ENCODE peak calls at places on chromosomes 6 and 20, in four cellular contexts. X, V, F and B are unnamed samples.

GRCh38 chr20:49323622-49324238 is 45.9 kb upstream of the ZNFX1 start:
- DNase-seq in X (peak), V (peak), F (no peak), B (no peak)

GRCh38 chr6:42409582-42409981 is 42.1 kb downstream of the TRERF1 start:
- DNase-seq in X (no peak), V (no peak), F (no peak), B (no peak)

GRCh38 chr20:44702776-44703175 is 12.4 kb upstream of the CCN5 start:
- DNase-seq in X (peak), V (peak), F (peak), B (no peak)

GRCh38 chr6:113591896-113592827 is 265.0 kb upstream of the MARCKS start:
- DNase-seq in X (peak), V (no peak), F (no peak), B (no peak)

GRCh38 chr20:49775229-49775693 is 37.4 kb upstream of the SLC9A8 start:
- DNase-seq in X (peak), V (no peak), F (peak), B (no peak)

GRCh38 chr6:143675946-143676345 is 1.8 kb upstream of the PHACTR2 start:
- DNase-seq in X (peak), V (no peak), F (no peak), B (no peak)

GRCh38 chr6:128400875-128401274 is 119.5 kb downstream of the PTPRK start:
- DNase-seq in X (no peak), V (no peak), F (no peak), B (no peak)

GRCh38 chr6:81023007-81023582 is 729.4 kb downstream of the TENT5A start:
- DNase-seq in X (peak), V (no peak), F (no peak), B (no peak)

GRCh38 chr20:32359633-32360332 is 1.7 kb downstream of the ASXL1 start:
- DNase-seq in X (peak), V (no peak), F (no peak), B (no peak)

GRCh38 chr6:118216751-118217150 is 309.7 kb downstream of the SLC35F1 start:
- DNase-seq in X (no peak), V (no peak), F (no peak), B (no peak)

GRCh38 chr6:158057213-158057987 is 75.7 kb downstream of the SYNJ2 start:
- DNase-seq in X (peak), V (peak), F (no peak), B (peak)

GRCh38 chr6:40642837-40643236 is 55.7 kb upstream of the LRFN2 start:
- DNase-seq in X (no peak), V (no peak), F (no peak), B (no peak)

GRCh38 chr6:40645043-40645442 is 57.9 kb upstream of the LRFN2 start:
- DNase-seq in X (no peak), V (no peak), F (no peak), B (no peak)

GRCh38 chr6:40642190-40642589 is 55.0 kb upstream of the LRFN2 start:
- DNase-seq in X (no peak), V (no peak), F (no peak), B (no peak)

DNA sequence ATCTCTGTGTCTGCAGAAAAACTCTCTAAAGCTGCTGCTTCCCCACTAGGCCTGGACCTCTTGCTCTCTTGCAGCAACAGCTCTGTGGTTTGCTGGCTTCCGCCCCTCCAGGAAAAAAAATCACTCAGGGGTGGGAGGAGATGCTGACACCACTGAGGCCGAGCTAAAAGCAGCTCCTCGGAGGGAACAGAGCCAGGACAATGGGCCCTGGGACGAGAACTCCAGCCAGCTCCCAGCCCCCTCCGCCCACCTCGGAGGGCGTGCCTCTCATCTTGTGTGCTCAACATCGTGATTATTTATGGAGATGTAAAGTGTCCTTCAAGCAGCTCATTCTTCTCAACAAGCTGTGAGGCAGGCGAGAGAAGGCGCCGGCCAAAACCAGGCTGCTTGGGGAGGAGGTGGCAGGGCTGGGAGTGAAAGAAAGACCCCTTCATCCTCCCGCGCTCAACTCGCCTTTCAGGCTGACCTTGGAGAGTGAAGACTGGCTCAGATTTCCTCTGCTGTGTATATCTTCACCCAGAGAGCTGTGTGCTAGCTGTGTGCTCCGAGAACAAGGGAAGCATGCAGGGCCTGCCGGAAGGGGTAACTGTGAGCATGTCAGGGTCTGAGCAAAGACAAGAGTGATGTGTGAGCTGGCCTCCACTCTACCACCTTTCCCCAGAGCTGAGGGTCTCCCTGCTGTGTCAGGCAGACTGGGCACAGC is 53.6 kb upstream of the LRFN2 start:
- DNase-seq in X (no peak), V (no peak), F (peak), B (no peak)
- H3K4me3 ChIP-seq in X (no peak), V (no peak), F (no peak), B (no peak)

DNA sequence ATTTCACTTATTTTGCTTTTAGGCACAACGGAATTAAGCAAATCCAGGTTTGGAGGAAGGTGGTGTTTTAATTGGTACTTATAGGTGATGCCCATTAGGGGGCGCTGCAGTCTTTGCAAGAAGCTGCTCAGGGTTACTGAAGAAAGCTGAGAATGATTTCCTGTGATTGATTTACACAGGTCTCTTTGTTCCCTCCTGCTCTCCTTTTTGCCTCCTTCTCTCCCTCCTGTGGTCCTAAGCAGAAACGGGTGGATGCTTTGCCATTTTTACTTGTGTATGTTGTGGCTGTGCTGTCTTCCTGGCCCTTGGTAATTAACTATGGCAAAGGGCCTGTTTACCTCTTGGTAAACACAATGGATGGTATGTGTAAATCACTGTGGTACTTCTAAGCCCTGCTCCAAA is 97.8 kb downstream of the ANKS1A start:
- DNase-seq in X (peak), V (peak), F (peak), B (no peak)
- TF ChIP-seq CTCF in X (peak), V (peak), F (peak), B (peak)

GRCh38 chr20:13219327-13220193 is 1.5 kb upstream of the ISM1 start:
- DNase-seq in X (no peak), V (no peak), F (no peak), B (no peak)
- H3K4me3 ChIP-seq in X (no peak), V (peak), F (peak), B (no peak)

DNA sequence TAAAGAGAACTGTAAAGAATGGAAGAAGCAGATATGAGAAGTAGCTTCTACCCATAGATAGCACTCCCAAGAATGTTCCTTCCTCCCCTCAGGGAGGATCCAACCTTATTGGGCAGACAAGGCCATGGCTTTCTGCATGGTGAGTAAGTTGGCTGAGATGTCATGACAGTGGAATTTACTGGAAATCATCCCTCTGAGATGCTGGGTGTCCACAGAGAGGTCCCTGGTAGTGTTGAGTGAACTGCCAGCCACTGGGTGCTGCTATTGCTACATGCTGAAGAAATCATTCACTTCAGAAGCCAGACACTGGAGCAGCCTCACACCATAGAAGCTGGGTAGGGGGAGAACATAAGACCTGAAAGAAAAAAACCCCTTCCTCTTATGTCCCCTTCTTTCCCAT is 46.4 kb upstream of the FERMT1 start:
- DNase-seq in X (peak), V (no peak), F (no peak), B (no peak)
- TF ChIP-seq CTCF in X (peak), V (no peak), F (no peak), B (no peak)

GRCh38 chr20:20820104-20820503 is 107.7 kb upstream of the RALGAPA2 start:
- DNase-seq in X (no peak), V (no peak), F (no peak), B (no peak)

GRCh38 chr20:20816969-20817368 is 104.5 kb upstream of the RALGAPA2 start:
- DNase-seq in X (no peak), V (no peak), F (no peak), B (no peak)

GRCh38 chr20:20812141-20812540 is 99.7 kb upstream of the RALGAPA2 start:
- DNase-seq in X (no peak), V (no peak), F (no peak), B (no peak)

GRCh38 chr20:20815711-20816455 is 103.4 kb upstream of the RALGAPA2 start:
- DNase-seq in X (no peak), V (no peak), F (no peak), B (no peak)

DNA sequence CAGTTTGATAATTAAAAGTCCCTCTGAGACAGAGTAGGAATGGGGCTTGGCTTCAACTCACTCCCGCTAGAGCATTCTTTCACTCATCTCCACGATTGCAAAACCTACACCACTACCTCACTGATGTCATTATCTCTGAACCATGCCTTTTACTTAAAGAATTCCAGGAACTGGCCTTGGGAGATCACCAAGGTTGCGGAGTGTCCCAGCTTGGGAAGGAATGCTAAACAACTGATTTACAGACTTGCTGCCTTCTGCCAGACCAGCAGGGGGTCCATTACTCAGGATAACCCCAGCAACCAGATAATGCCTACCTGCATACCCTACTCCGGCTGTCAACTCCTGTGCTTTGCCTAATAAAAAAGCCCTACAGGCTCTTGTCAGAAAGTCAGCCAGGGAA is 102.2 kb upstream of the RALGAPA2 start:
- DNase-seq in X (no peak), V (no peak), F (no peak), B (no peak)
- H3K4me3 ChIP-seq in X (no peak), V (no peak), F (no peak), B (no peak)

DNA sequence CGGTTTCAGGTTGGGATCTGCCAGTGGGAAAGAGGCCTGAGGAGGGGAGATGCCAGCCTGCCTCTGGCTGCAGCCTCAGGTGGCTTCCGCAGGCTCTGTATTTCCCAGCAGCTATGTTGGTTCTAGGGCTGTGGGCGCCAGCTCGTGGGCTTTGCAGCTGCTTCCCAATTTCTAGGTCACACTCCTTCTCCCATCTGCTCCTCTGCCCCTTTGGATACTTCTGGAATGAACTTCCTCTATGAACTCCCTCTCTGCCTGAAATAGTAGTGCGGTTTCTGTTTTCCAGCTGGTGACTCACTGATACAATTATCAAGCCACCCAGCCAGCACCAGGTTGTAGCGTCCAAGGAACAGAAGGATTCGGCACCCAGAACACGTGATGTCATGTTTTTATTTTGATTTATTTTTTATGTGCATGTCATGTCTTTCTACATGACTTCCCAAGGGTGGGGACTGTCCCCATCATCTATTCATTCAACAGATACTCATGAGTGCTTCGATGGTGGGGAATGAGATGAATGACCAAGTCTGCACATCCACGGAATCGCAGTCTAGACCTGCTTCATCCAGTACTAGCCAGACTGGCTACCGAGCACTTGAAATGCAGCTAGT is 38.0 kb downstream of the TGM2 start:
- DNase-seq in X (peak), V (no peak), F (peak), B (no peak)
- TF ChIP-seq CTCF in X (no peak), V (no peak), F (no peak), B (no peak)

GRCh38 chr6:30829016-30829415 is 55.3 kb upstream of the DDR1 start:
- DNase-seq in X (no peak), V (no peak), F (no peak), B (no peak)

GRCh38 chr6:30832864-30833263 is 51.5 kb upstream of the DDR1 start:
- DNase-seq in X (no peak), V (no peak), F (no peak), B (no peak)

GRCh38 chr6:30829639-30830250 is 54.6 kb upstream of the DDR1 start:
- DNase-seq in X (no peak), V (no peak), F (no peak), B (no peak)

GRCh38 chr6:30828027-30828962 is 56.0 kb upstream of the DDR1 start:
- DNase-seq in X (peak), V (peak), F (peak), B (peak)

DNA sequence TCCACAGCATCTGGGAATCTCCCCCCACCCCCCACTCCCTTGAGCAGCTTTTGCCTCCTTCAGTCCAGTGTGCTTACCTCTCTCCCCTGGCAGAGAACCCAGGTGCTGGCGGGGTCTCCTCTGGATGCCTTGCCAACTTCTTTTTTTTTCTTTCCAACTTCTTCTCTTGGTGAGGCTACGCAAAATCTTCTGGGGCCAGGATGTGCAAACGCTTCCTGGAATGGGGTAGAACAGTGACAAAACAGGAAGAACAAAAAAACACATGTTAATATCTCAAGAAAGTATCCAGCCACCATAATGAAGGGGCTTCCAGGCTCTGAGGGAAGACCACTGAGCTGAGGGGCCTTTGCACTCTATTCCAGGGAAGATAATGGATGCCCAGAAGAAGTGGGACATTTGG is 53.9 kb upstream of the DDR1 start:
- DNase-seq in X (no peak), V (no peak), F (no peak), B (no peak)
- H3K4me3 ChIP-seq in X (no peak), V (no peak), F (no peak), B (no peak)

DNA sequence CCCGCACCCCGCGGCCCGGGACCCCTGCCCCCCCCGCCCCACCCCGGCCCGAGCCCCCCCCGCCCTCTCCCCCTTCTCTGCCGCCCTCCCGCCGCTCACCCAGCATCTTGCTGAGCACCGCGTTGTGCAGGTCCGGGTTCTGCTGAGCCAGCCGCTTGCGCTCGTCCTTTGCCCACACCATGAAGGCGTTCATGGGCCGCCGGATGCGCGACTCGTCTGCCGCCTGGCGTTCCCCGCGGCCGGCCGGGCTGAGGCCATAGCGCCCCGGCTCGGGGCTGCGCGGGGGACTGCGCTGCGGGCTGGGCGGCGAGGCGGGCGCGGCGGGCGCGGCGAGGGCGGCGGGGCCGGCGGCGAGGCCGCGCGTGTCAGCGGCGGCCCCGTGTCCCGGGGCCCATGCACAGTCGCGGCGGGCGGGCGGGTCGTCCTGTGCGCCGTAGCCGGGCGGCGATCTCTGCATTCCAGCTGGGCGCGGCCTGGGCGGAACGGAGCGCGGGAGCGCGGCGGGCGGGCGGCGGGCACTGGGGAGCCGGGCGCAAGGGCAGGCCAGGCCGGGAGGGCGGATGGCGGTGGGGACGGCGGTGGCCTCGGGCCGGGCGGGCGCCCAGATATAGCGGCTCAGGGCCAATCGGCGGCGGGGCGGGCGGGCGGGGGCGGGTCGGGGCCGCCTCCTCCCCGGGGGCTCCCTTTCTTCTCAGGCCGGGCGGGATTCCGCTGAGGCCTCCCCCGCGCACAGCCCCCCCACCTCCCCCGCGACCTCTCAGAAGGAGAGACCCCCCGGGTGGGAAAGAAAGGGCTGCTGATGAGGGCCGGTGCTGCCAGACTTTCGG is at the start of gene SOX18:
- DNase-seq in X (no peak), V (no peak), F (no peak), B (no peak)
- TF ChIP-seq CTCF in X (no peak), V (peak), F (no peak), B (no peak)

GRCh38 chr6:15296249-15296648 is 50.4 kb downstream of the JARID2 start:
- DNase-seq in X (no peak), V (no peak), F (no peak), B (no peak)
- H3K4me3 ChIP-seq in X (no peak), V (no peak), F (no peak), B (no peak)